ENCODE peak calls at places on chromosome 10, in eight cellular contexts. G, C, U, O, Q, M, H and X are unnamed samples.

GRCh38 chr10:78712147-78712546 is 356.6 kb upstream of the ZMIZ1 start:
- DNase-seq in M (no peak), O (no peak), U (no peak), Q (no peak), H (no peak), G (no peak), C (no peak), X (no peak)

GRCh38 chr10:85851300-85851699 is 515.3 kb downstream of the GRID1 start:
- DNase-seq in H (peak; percentile 29), M (peak; percentile 19), C (no peak), Q (peak; percentile 11), O (no peak), G (no peak), U (no peak), X (no peak)

GRCh38 chr10:101602767-101603398 is 14.8 kb downstream of the DPCD start:
- DNase-seq in H (peak; percentile 74), U (peak; percentile 36), C (peak; percentile 86), M (peak; percentile 70), O (peak; percentile 86), Q (peak; percentile 70), G (peak; percentile 35), X (peak; percentile 88)

GRCh38 chr10:28060031-28060607 is 61.2 kb upstream of the ODAD2 start:
- DNase-seq in Q (no peak), H (no peak), O (no peak), U (no peak), M (no peak), G (no peak), C (no peak), X (no peak)

GRCh38 chr10:101817542-101818118 is 614 bp downstream of the OGA start:
- DNase-seq in U (no peak), Q (peak; percentile 78), M (peak; percentile 97), O (peak; percentile 93), C (peak; percentile 74), H (peak; percentile 97), G (no peak), X (no peak)

GRCh38 chr10:57142925-57143576 is 782.0 kb upstream of the ZWINT start:
- DNase-seq in G (no peak), C (no peak), Q (no peak), O (no peak), H (no peak), U (no peak), M (no peak), X (no peak)

GRCh38 chr10:97320480-97321031 is 1.5 kb downstream of the FRAT1 start:
- DNase-seq in U (no peak), H (no peak), G (no peak), M (no peak), C (no peak), Q (no peak), O (peak; percentile 87), X (no peak)

GRCh38 chr10:124287791-124288190 is 130.9 kb downstream of the OAT start:
- DNase-seq in U (no peak), Q (no peak), C (no peak), G (no peak), O (peak; percentile 55), H (no peak), M (no peak), X (no peak)

GRCh38 chr10:125231813-125232475 is 71.6 kb upstream of the CTBP2 start:
- DNase-seq in Q (no peak), M (no peak), C (no peak), O (no peak), U (no peak), G (no peak), H (no peak), X (no peak)

GRCh38 chr10:103986360-103986759 is 19.4 kb downstream of the SLK start:
- DNase-seq in O (no peak), H (no peak), C (no peak), Q (no peak), U (no peak), G (no peak), M (no peak), X (no peak)

GRCh38 chr10:17993361-17993760 is 41.6 kb downstream of the SLC39A12 start:
- DNase-seq in H (peak; percentile 44), C (no peak), G (no peak), Q (no peak), O (no peak), U (no peak), M (no peak), X (no peak)

GRCh38 chr10:23448802-23449570 is 10.1 kb downstream of the OTUD1 start:
- DNase-seq in Q (no peak), C (no peak), O (no peak), G (no peak), M (peak; percentile 50), U (no peak), H (no peak), X (no peak)

GRCh38 chr10:6200588-6201510 is 1.9 kb upstream of the PFKFB3 start:
- DNase-seq in H (no peak), C (no peak), O (peak; percentile 88), U (no peak), G (no peak), Q (no peak), M (no peak), X (peak; percentile 15)

DNA sequence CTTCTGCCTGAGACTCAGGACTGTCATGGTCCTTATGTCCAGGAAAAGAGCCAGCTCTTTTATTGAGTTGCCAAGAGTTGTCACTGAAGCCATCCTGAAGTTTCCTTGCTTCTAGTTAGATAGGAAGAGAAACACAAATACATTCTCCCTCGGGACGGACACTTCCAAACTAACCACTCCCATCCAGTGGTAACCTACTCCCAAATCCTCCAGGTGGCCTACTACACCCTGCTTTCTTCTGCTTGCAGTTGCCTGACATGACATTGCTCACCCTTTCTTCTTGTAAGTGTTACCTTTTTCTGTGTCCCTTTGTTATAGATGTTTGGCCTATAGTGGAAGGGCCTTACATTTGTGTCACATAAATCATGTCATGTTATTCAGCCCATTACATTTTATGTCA is 346.8 kb downstream of the NRG3 start:
- DNase-seq in C (no peak), Q (no peak), H (peak; percentile 48), U (no peak), G (no peak), O (no peak), M (no peak), X (no peak)
- TF ChIP-seq CTCF in C (no peak), Q (no peak), H (no peak), U (no peak), G (no peak), O (no peak), M (no peak), X (no peak)

GRCh38 chr10:42935466-42935865 is 141.4 kb upstream of the RET start:
- DNase-seq in O (peak; percentile 49), M (no peak), C (no peak), Q (no peak), G (no peak), U (no peak), H (no peak), X (no peak)
- TF ChIP-seq CTCF in O (no peak), M (no peak), C (no peak), Q (no peak), G (no peak), U (no peak), H (no peak), X (no peak)

DNA sequence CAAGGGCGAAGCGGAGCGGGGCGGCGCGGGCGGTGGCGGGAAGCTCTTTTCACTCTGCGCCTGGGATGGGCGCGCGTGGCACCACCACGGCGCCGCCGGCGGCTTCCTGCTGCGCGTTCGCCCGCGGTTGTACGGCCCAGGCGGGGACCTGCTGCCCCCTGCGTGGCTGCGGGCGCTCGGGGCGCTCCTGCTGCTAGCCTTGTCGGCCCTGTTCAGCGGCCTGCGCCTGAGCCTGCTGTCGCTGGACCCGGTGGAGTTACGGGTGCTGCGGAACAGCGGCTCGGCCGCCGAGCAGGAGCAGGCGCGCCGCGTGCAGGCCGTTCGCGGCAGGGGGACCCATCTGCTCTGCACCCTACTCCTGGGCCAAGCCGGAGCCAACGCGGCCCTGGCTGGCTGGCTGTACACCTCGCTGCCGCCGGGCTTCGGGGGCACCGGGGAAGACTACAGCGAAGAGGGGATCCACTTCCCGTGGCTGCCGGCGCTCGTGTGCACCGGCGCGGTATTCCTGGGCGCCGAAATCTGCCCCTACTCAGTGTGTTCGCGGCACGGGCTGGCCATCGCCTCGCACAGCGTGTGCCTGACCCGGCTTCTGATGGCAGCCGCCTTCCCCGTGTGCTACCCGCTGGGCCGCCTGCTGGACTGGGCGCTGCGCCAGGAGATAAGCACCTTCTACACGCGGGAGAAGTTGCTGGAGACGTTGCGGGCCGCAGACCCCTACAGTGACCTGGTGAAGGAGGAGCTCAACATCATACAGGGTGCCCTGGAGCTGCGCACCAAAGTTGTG is 927 bp downstream of the CNNM1 start:
- DNase-seq in O (peak; percentile 73), G (peak; percentile 25), H (no peak), U (no peak), M (peak; percentile 27), Q (peak; percentile 34), C (no peak), X (peak; percentile 15)
- TF ChIP-seq CTCF in O (no peak), G (no peak), H (no peak), U (no peak), M (no peak), Q (no peak), C (no peak), X (no peak)

DNA sequence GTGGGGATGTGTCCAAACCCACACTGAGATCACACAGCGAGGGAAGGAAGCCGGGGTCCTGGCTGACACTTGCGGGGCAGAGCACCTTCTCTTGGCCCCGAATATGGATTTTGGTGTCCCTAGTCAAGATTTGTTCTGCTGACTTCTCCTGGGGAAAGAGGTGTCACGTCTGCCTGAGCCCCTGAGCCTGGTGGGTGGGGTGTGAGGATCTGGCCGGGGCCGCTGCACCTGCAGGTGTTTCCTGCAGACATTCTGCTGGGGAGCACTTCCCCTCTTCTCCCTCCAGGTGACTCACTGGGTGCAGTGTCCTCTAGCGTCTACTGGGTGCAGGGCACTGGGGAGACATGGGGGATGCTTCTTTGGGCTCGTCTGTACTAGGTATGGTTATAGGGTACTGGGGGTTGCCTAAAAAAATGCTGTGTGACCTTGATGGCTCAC is 99.2 kb downstream of the GRK5 start:
- DNase-seq in G (no peak), Q (no peak), O (peak; percentile 95), C (peak; percentile 85), H (peak; percentile 66), M (no peak), U (peak; percentile 73), X (no peak)
- TF ChIP-seq CTCF in G (no peak), Q (no peak), O (peak; percentile 72), C (peak; percentile 17), H (peak; percentile 22), M (peak; percentile 33), U (no peak), X (no peak)